ENCODE peak calls at places on chromosomes 1 and 21, in five cellular contexts. O is cardiac muscle cell, N is upper lobe of right lung, X is MM.1S, J is K562. U is an unnamed sample.
A peak's percentile ranks its signal among the peaks of the same experiment; 100 is the strongest.

GRCh38 chr1:228807904-228808487 is 72.7 kb downstream of the RHOU start:
- DNase-seq in O (no peak), N (no peak), X (no peak), J (no peak), U (no peak)

GRCh38 chr1:245091818-245092637 is 62.8 kb upstream of the KIF26B start:
- DNase-seq in O (no peak), N (peak; percentile 70), X (no peak), J (peak; percentile 43), U (no peak)

GRCh38 chr1:109719337-109719837 is 7.3 kb downstream of the GSTM5 start:
- DNase-seq in O (no peak), N (no peak), X (peak; percentile 28), J (no peak), U (no peak)

GRCh38 chr1:6794164-6794563 is 8.9 kb downstream of the CAMTA1 start:
- DNase-seq in O (no peak), N (no peak), X (peak; percentile 45), J (no peak), U (peak; percentile 49)

GRCh38 chr1:150148834-150149489 is 754 bp upstream of the PLEKHO1 start:
- DNase-seq in O (no peak), N (no peak), X (no peak), J (no peak), U (peak; percentile 51)

GRCh38 chr1:3992103-3992556 is 92.1 kb upstream of the C1orf174 start:
- DNase-seq in O (no peak), N (no peak), X (no peak), J (no peak), U (no peak)

GRCh38 chr1:241828576-241828975 is 19.4 kb upstream of the EXO1 start:
- DNase-seq in O (no peak), N (no peak), X (no peak), J (no peak), U (no peak)

GRCh38 chr1:223423641-223424233 is 30.5 kb downstream of the CCDC185 start:
- DNase-seq in O (no peak), N (no peak), X (no peak), J (no peak), U (no peak)

GRCh38 chr1:147800852-147801251 is 40.5 kb upstream of the GJA5 start:
- DNase-seq in O (no peak), N (no peak), X (no peak), J (no peak), U (no peak)

GRCh38 chr1:232127190-232127589 is 500.6 kb downstream of the DISC1 start:
- DNase-seq in O (no peak), N (no peak), X (no peak), J (no peak), U (no peak)

GRCh38 chr1:116224561-116224960 is 113.4 kb downstream of the MAB21L3 start:
- DNase-seq in O (no peak), N (no peak), X (no peak), J (no peak), U (no peak)

GRCh38 chr1:68600049-68600661 is 103.3 kb upstream of the DEPDC1 start:
- DNase-seq in O (peak; percentile 55), N (no peak), X (peak; percentile 22), J (peak; percentile 10), U (no peak)

GRCh38 chr21:28961927-28962326 is 30.8 kb downstream of the LTN1 start:
- DNase-seq in O (no peak), N (no peak), X (no peak), J (no peak), U (no peak)

GRCh38 chr1:58885998-58886397 is 102.2 kb upstream of the JUN start:
- DNase-seq in O (no peak), N (no peak), X (no peak), J (no peak), U (no peak)

GRCh38 chr1:31372051-31372450 is 825 bp downstream of the FABP3 start:
- DNase-seq in O (peak; percentile 18), N (no peak), X (no peak), J (no peak), U (no peak)

GRCh38 chr1:162902372-162902771 is 41.4 kb upstream of the CCDC190 start:
- DNase-seq in O (no peak), N (no peak), X (no peak), J (no peak), U (no peak)

GRCh38 chr1:13697738-13698137 is 2.2 kb upstream of the PRDM2 start:
- DNase-seq in O (no peak), N (no peak), X (no peak), J (no peak), U (no peak)

GRCh38 chr1:61293986-61294504 is 211.7 kb downstream of the NFIA start:
- DNase-seq in O (no peak), N (no peak), X (no peak), J (no peak), U (no peak)

GRCh38 chr1:112033422-112034120 is 44.1 kb upstream of the KCND3 start:
- DNase-seq in O (no peak), N (no peak), X (no peak), J (no peak), U (no peak)

GRCh38 chr1:227544677-227545076 is 18.7 kb upstream of the ZNF678 start:
- DNase-seq in O (no peak), N (no peak), X (no peak), J (no peak), U (no peak)

GRCh38 chr1:182646739-182647138 is 37.6 kb downstream of the RGS8 start:
- DNase-seq in O (no peak), N (no peak), X (no peak), J (no peak), U (no peak)

GRCh38 chr1:7505094-7505838 is 265.8 kb upstream of the VAMP3 start:
- DNase-seq in O (no peak), N (no peak), X (no peak), J (no peak), U (no peak)

GRCh38 chr1:32321712-32322291 is 14.2 kb downstream of the MARCKSL1 start:
- DNase-seq in O (no peak), N (no peak), X (no peak), J (no peak), U (no peak)

GRCh38 chr21:32308696-32309095 is 10.0 kb downstream of the MRAP start:
- DNase-seq in O (no peak), N (no peak), X (no peak), J (no peak), U (no peak)

GRCh38 chr1:219876798-219877209 is 51.6 kb downstream of the SLC30A10 start:
- DNase-seq in O (no peak), N (no peak), X (no peak), J (peak; percentile 31), U (peak; percentile 17)

GRCh38 chr1:202076050-202076511 is 46.6 kb upstream of the GPR37L1 start:
- DNase-seq in O (peak; percentile 60), N (no peak), X (no peak), J (peak; percentile 82), U (no peak)

GRCh38 chr1:178928985-178929384 is 58.1 kb upstream of the ANGPTL1 start:
- DNase-seq in O (no peak), N (no peak), X (no peak), J (no peak), U (no peak)

GRCh38 chr1:72915581-72915980 is 633.2 kb upstream of the NEGR1 start:
- DNase-seq in O (peak; percentile 35), N (no peak), X (no peak), J (no peak), U (peak; percentile 48)

GRCh38 chr1:114758251-114758832 is 558 bp upstream of the CSDE1 start:
- DNase-seq in O (no peak), N (no peak), X (no peak), J (no peak), U (no peak)

GRCh38 chr1:182015360-182015759 is 46.2 kb downstream of the ZNF648 start:
- DNase-seq in O (no peak), N (no peak), X (no peak), J (no peak), U (no peak)

GRCh38 chr1:15573477-15573876 is 11.4 kb downstream of the AGMAT start:
- DNase-seq in O (no peak), N (no peak), X (no peak), J (no peak), U (no peak)

GRCh38 chr1:76443217-76443616 is 368.7 kb downstream of the ST6GALNAC3 start:
- DNase-seq in O (no peak), N (no peak), X (no peak), J (no peak), U (no peak)

GRCh38 chr1:228163004-228163753 is 2.4 kb upstream of the IBA57 start:
- DNase-seq in O (no peak), N (peak; percentile 79), X (no peak), J (no peak), U (no peak)

DNA sequence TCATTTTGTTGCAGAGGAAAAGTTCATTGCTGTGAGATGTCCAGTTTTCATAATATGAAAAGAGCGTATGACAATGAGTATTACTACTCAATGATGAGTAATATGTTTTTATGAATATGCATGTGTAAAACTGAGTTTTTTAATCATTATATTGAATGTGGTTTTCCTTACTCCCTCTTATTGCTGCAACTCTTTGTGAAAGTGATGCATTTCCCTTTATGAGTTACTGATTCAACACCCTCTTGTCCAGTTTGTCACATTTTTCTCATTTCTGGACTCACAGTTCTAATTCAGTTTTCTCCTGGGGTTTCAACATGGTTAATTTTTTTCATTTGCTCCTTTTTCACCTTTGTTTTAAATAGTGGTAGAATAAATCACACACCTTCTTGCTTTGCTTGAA is 35.2 kb upstream of the KCNJ15 start:
- DNase-seq in O (no peak), N (no peak), X (no peak), J (no peak), U (no peak)
- H3K9me3 ChIP-seq in O (no peaks in the 10 kb centered on the region), N (peaks cover 19% of the 10 kb centered on the region), X (no peaks in the 10 kb centered on the region), J (peaks cover 24% of the 10 kb centered on the region), U (peaks cover 3% of the 10 kb centered on the region)

DNA sequence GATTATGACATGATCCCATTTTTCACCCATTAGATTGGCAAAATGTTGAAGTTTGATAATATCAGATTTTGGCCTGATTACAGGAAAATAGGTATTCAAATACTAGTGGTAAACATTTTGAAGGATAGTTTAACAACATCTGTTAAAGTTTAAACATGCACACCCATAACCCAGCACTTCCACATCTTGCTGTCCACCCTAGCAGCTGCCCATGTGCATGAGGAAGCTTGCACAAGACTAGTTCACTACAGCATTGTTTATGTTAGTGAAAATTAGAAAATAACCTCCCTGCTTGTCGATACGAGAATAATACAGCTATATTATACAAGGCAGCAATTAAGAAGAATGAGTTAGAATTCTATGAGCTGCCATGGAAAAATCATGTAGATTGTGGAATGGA is 127.6 kb downstream of the C1orf21 start:
- DNase-seq in O (no peak), N (no peak), X (no peak), J (no peak), U (no peak)
- H3K4me1 ChIP-seq in O (no peaks in the 10 kb centered on the region), N (peaks cover 3% of the 10 kb centered on the region), X (no peaks in the 10 kb centered on the region), J (no peaks in the 10 kb centered on the region), U (no peaks in the 10 kb centered on the region)

GRCh38 chr1:233615571-233615970 is 1.7 kb downstream of the KCNK1 start:
- DNase-seq in O (no peak), N (no peak), X (no peak), J (no peak), U (no peak)
- H3K4me3 ChIP-seq in O (peak overlapping the region; percentile 61), N (peak overlapping the region; percentile 58), X (no peak overlapping the region), J (peak overlapping the region; percentile 58), U (peak overlapping the region; percentile 52)

GRCh38 chr1:221016757-221017156 is 137.5 kb downstream of the HLX start:
- DNase-seq in O (no peak), N (no peak), X (no peak), J (no peak), U (no peak)
- H3K9me3 ChIP-seq in O (no peaks in the 10 kb centered on the region), N (no peaks in the 10 kb centered on the region), X (no peaks in the 10 kb centered on the region), J (no peaks in the 10 kb centered on the region), U (no peaks in the 10 kb centered on the region)

GRCh38 chr1:203186091-203186445 is 436 bp downstream of the CHI3L1 start:
- DNase-seq in O (no peak), N (peak; percentile 57), X (no peak), J (no peak), U (no peak)
- H3K4me1 ChIP-seq in O (peaks cover 9% of the 10 kb centered on the region), N (peaks cover 6% of the 10 kb centered on the region), X (no peaks in the 10 kb centered on the region), J (no peaks in the 10 kb centered on the region), U (no peaks in the 10 kb centered on the region)

U was measured in HAP-1.